ENCODE peak calls at places on chromosome 10, in six cellular contexts. I is activated CD4-positive, alpha-beta T cell treated with anti-CD3 and anti-CD28 coated beads for 36 hours; H is stimulated activated naive CD8-positive, alpha-beta T cell treated with anti-CD3 and anti-CD28 coated beads, Interleukin-15, Interleukin-2, amounts not matched to agents 100 U/mL and 50 U/mL, for 24 hours; E is natural killer cell; A is heart left ventricle; L is psoas muscle. D is an unnamed sample.

GRCh38 chr10:14751576-14752330 is 22.9 kb downstream of the FAM107B start:
- ATAC-seq in I (no peak), L (peak), H (no peak), E (no peak), A (peak), D (peak)

GRCh38 chr10:133158756-133159610 is 1.0 kb upstream of the KNDC1 start:
- ATAC-seq in A (no peak), H (no peak), I (no peak), E (no peak), L (no peak), D (no peak)

GRCh38 chr10:121838931-121839330 is 88.9 kb downstream of the ATE1 start:
- ATAC-seq in L (no peak), E (no peak), H (no peak), I (no peak), A (no peak), D (no peak)

GRCh38 chr10:120581496-120581895 is 124.5 kb downstream of the PLPP4 start:
- ATAC-seq in A (no peak), L (no peak), E (no peak), H (no peak), I (no peak), D (no peak)

GRCh38 chr10:43867667-43868361 is 219.1 kb upstream of the ZNF32 start:
- ATAC-seq in E (no peak), H (no peak), A (no peak), I (no peak), L (no peak), D (no peak)

GRCh38 chr10:79320785-79321493 is 26.3 kb upstream of the PPIF start:
- ATAC-seq in E (peak), A (peak), L (peak), H (peak), I (peak), D (no peak)

GRCh38 chr10:44293306-44293778 is 91.6 kb downstream of the CXCL12 start:
- ATAC-seq in H (no peak), I (no peak), E (no peak), L (no peak), A (no peak), D (no peak)

GRCh38 chr10:7710446-7710845 is 7.3 kb downstream of the ITIH2 start:
- ATAC-seq in L (no peak), A (no peak), E (no peak), H (no peak), I (no peak), D (no peak)

GRCh38 chr10:132953428-132953827 is 11.1 kb upstream of the CFAP46 start:
- ATAC-seq in I (no peak), E (no peak), L (no peak), A (no peak), H (no peak), D (no peak)

GRCh38 chr10:100912013-100912608 is 652 bp upstream of the SLF2 start:
- ATAC-seq in I (peak), E (peak), L (no peak), H (no peak), A (no peak), D (no peak)

GRCh38 chr10:124654686-124655085 is 89.5 kb downstream of the FAM53B start:
- ATAC-seq in L (no peak), I (no peak), A (no peak), H (no peak), E (no peak), D (no peak)

GRCh38 chr10:112815238-112816032 is 134.6 kb upstream of the TCF7L2 start:
- ATAC-seq in I (no peak), L (no peak), H (no peak), E (peak), A (no peak), D (peak)

GRCh38 chr10:91198781-91199180 is 21.7 kb upstream of the PCGF5 start:
- ATAC-seq in I (peak), A (no peak), L (peak), E (peak), H (peak), D (peak)

GRCh38 chr10:20726381-20726780 is 170.7 kb downstream of the NEBL start:
- ATAC-seq in E (peak), I (no peak), L (no peak), H (no peak), A (no peak), D (no peak)

GRCh38 chr10:124870854-124871425 is 69.3 kb downstream of the ABRAXAS2 start:
- ATAC-seq in I (no peak), H (no peak), E (no peak), A (no peak), L (no peak), D (no peak)

GRCh38 chr10:97851341-97852001 is 1.8 kb downstream of the GOLGA7B start:
- ATAC-seq in H (peak), I (peak), E (no peak), A (no peak), L (peak), D (no peak)

GRCh38 chr10:131641231-131641630 is 259.6 kb upstream of the PPP2R2D start:
- ATAC-seq in H (peak), L (no peak), A (no peak), E (no peak), I (peak), D (no peak)

GRCh38 chr10:17859492-17860156 is 50.5 kb downstream of the MRC1 start:
- ATAC-seq in E (no peak), H (no peak), L (no peak), I (no peak), A (no peak), D (no peak)

GRCh38 chr10:124650263-124650662 is 93.9 kb downstream of the FAM53B start:
- ATAC-seq in H (no peak), A (no peak), L (no peak), I (no peak), E (peak), D (no peak)

GRCh38 chr10:97781541-97782331 is 9.9 kb upstream of the SFRP5 start:
- ATAC-seq in A (no peak), E (no peak), I (peak), L (peak), H (peak), D (no peak)

GRCh38 chr10:46297406-46298204 is 10.8 kb downstream of the ANTXRL start:
- ATAC-seq in A (no peak), L (no peak), H (peak), I (peak), E (no peak), D (no peak)

GRCh38 chr10:13847201-13847631 is 260.5 kb downstream of the PRPF18 start:
- ATAC-seq in L (no peak), H (no peak), A (no peak), E (no peak), I (no peak), D (no peak)

GRCh38 chr10:125137601-125138438 is 22.5 kb downstream of the CTBP2 start:
- ATAC-seq in H (no peak), A (peak), I (no peak), L (peak), E (no peak), D (no peak)

GRCh38 chr10:50550291-50550839 is 73.4 kb downstream of the SGMS1 start:
- ATAC-seq in I (no peak), L (peak), E (no peak), A (peak), H (no peak), D (no peak)

GRCh38 chr10:71780722-71781121 is 7.4 kb upstream of the VSIR start:
- ATAC-seq in L (no peak), E (no peak), H (no peak), I (no peak), A (no peak), D (no peak)

GRCh38 chr10:131739201-131739600 is 161.6 kb upstream of the PPP2R2D start:
- ATAC-seq in A (no peak), I (no peak), E (no peak), H (no peak), L (no peak), D (no peak)

GRCh38 chr10:69513617-69514016 is 59.6 kb downstream of the NEUROG3 start:
- ATAC-seq in I (no peak), H (no peak), E (no peak), L (no peak), A (no peak), D (no peak)

GRCh38 chr10:32210306-32211045 is 136.5 kb downstream of the EPC1 start:
- ATAC-seq in L (peak), A (no peak), H (peak), E (no peak), I (peak), D (no peak)

GRCh38 chr10:119190353-119190752 is 11.7 kb upstream of the PRDX3 start:
- ATAC-seq in L (no peak), I (no peak), E (no peak), H (no peak), A (no peak), D (peak)

GRCh38 chr10:5198386-5198785 is 1.7 kb downstream of the AKR1C4 start:
- ATAC-seq in L (no peak), E (no peak), I (no peak), A (no peak), H (no peak), D (no peak)

GRCh38 chr10:94489976-94490788 is 55.4 kb upstream of the HELLS start:
- ATAC-seq in A (no peak), L (no peak), H (no peak), I (no peak), E (no peak), D (no peak)

GRCh38 chr10:130361351-130362105 is 225.3 kb downstream of the GLRX3 start:
- ATAC-seq in A (peak), L (no peak), E (no peak), I (no peak), H (no peak), D (no peak)

GRCh38 chr10:77566914-77567566 is 70.6 kb downstream of the KCNMA1 start:
- ATAC-seq in H (no peak), I (no peak), A (no peak), E (no peak), L (peak), D (no peak)

GRCh38 chr10:132898391-132899053 is 43.8 kb downstream of the CFAP46 start:
- ATAC-seq in H (no peak), A (no peak), E (no peak), I (no peak), L (no peak), D (no peak)

GRCh38 chr10:58757352-58758071 is 244.8 kb downstream of the BICC1 start:
- ATAC-seq in A (no peak), I (no peak), E (no peak), L (peak), H (no peak), D (no peak)

GRCh38 chr10:69636626-69637550 is 6.8 kb downstream of the FAM241B start:
- ATAC-seq in E (no peak), L (no peak), H (no peak), I (peak), A (no peak), D (no peak)

GRCh38 chr10:3835770-3836169 is 50.8 kb upstream of the KLF6 start:
- ATAC-seq in L (no peak), H (peak), A (peak), I (peak), E (peak), D (peak)

GRCh38 chr10:119217937-119218579 is 10.7 kb downstream of the GRK5 start:
- ATAC-seq in I (no peak), L (no peak), E (no peak), A (peak), H (no peak), D (peak)

D was measured in gastroesophageal sphincter.